ENCODE peak calls at places on chromosomes 2 and 18, in nine cellular contexts. I is GM06990, K is kidney, Q is MM.1S, G is left ventricle myocardium inferior, S is H1, Z is spleen, J is sigmoid colon, L is dorsolateral prefrontal cortex. C is an unnamed sample.

GRCh38 chr2:159506764-159507406 is 109.5 kb downstream of the BAZ2B start:
- DNase-seq in G (no peak), K (no peak), Q (peak), S (no peak), I (no peak), Z (no peak), J (no peak), L (no peak), C (peak)

GRCh38 chr18:9535430-9535972 is 60.2 kb downstream of the RALBP1 start:
- DNase-seq in Q (no peak), L (peak), Z (no peak), K (peak), S (no peak), I (no peak), G (no peak), J (no peak), C (peak)

GRCh38 chr2:112916625-112917024 is 5.7 kb downstream of the IL37 start:
- DNase-seq in S (no peak), J (no peak), Q (no peak), I (no peak), Z (no peak), K (no peak), L (no peak), G (no peak), C (no peak)

GRCh38 chr2:2219984-2220383 is 111.1 kb downstream of the MYT1L start:
- DNase-seq in Q (no peak), J (no peak), Z (no peak), L (no peak), S (no peak), I (no peak), K (no peak), G (no peak), C (no peak)

GRCh38 chr2:8634466-8635172 is 47.2 kb upstream of the ID2 start:
- DNase-seq in L (no peak), Q (no peak), K (peak), I (no peak), Z (peak), G (no peak), S (no peak), J (no peak), C (no peak)

GRCh38 chr2:238105506-238106338 is 5.6 kb downstream of the ESPNL start:
- DNase-seq in L (no peak), G (no peak), S (no peak), Q (no peak), J (no peak), Z (peak), I (peak), K (peak), C (no peak)

GRCh38 chr2:171858397-171858958 is 35.6 kb downstream of the SLC25A12 start:
- DNase-seq in G (no peak), Q (no peak), J (no peak), I (no peak), K (no peak), L (no peak), S (no peak), Z (no peak), C (no peak)

GRCh38 chr18:24922491-24922890 is 429.5 kb downstream of the ZNF521 start:
- DNase-seq in L (no peak), G (no peak), Q (peak), K (no peak), J (no peak), I (no peak), Z (no peak), S (no peak), C (no peak)

GRCh38 chr2:26772064-26773001 is 8.2 kb downstream of the SLC35F6 start:
- DNase-seq in Q (no peak), L (peak), K (peak), J (peak), Z (peak), G (peak), S (no peak), I (no peak), C (peak)

GRCh38 chr2:145067631-145068030 is 547.7 kb upstream of the ZEB2 start:
- DNase-seq in J (no peak), K (no peak), I (no peak), S (no peak), L (no peak), Q (no peak), Z (no peak), G (no peak), C (no peak)

GRCh38 chr2:5474716-5475115 is 217.5 kb upstream of the SOX11 start:
- DNase-seq in Q (no peak), Z (no peak), S (no peak), L (no peak), G (no peak), I (no peak), K (no peak), J (no peak), C (no peak)

GRCh38 chr2:19046986-19047780 is 311.2 kb downstream of the OSR1 start:
- DNase-seq in J (no peak), I (peak), S (no peak), G (no peak), L (no peak), Q (no peak), Z (no peak), K (no peak), C (no peak)

GRCh38 chr18:55753643-55754255 is 165.8 kb upstream of the TCF4 start:
- DNase-seq in I (no peak), L (no peak), G (no peak), Z (no peak), K (no peak), J (no peak), S (no peak), Q (no peak), C (no peak)

GRCh38 chr2:207156045-207156444 is 9.7 kb downstream of the KLF7 start:
- DNase-seq in J (no peak), Q (no peak), Z (no peak), I (no peak), L (no peak), K (no peak), S (no peak), G (no peak), C (no peak)

GRCh38 chr2:5111581-5111980 is 580.6 kb upstream of the SOX11 start:
- DNase-seq in I (no peak), S (no peak), Z (no peak), L (no peak), G (no peak), J (no peak), K (no peak), Q (no peak), C (no peak)

GRCh38 chr18:12686100-12686499 is 16.4 kb downstream of the CEP76 start:
- DNase-seq in Q (no peak), S (no peak), I (no peak), J (no peak), L (no peak), G (no peak), K (no peak), Z (no peak), C (no peak)

GRCh38 chr2:52658598-52658997 is 1109.0 kb upstream of the CHAC2 start:
- DNase-seq in G (no peak), Z (no peak), I (no peak), K (no peak), L (no peak), S (no peak), J (no peak), Q (no peak), C (no peak)

GRCh38 chr18:79816981-79817606 is 19.4 kb downstream of the KCNG2 start:
- DNase-seq in K (no peak), S (no peak), J (no peak), G (no peak), Z (no peak), L (no peak), Q (no peak), I (no peak), C (no peak)

GRCh38 chr2:70477473-70477872 is 76.2 kb downstream of the TGFA start:
- DNase-seq in Z (no peak), G (no peak), L (no peak), J (no peak), S (peak), I (no peak), K (no peak), Q (no peak), C (no peak)

GRCh38 chr2:69143726-69144360 is 130.9 kb downstream of the ANTXR1 start:
- DNase-seq in K (no peak), I (no peak), Z (no peak), G (no peak), J (no peak), S (no peak), Q (no peak), L (no peak), C (no peak)

GRCh38 chr2:9122367-9122766 is 84.2 kb upstream of the ASAP2 start:
- DNase-seq in S (no peak), J (peak), G (no peak), Q (no peak), K (no peak), L (no peak), I (no peak), Z (no peak), C (no peak)

GRCh38 chr18:13566941-13567762 is 159.2 kb downstream of the FAM210A start:
- DNase-seq in J (peak), G (peak), K (no peak), I (peak), Z (peak), S (no peak), Q (peak), L (peak), C (no peak)

GRCh38 chr2:10016802-10017258 is 26.5 kb upstream of the KLF11 start:
- DNase-seq in S (no peak), I (no peak), J (no peak), Q (no peak), G (no peak), K (peak), L (no peak), Z (peak), C (no peak)

GRCh38 chr2:226601881-226602280 is 197.7 kb downstream of the IRS1 start:
- DNase-seq in J (no peak), K (no peak), I (no peak), G (no peak), S (no peak), Z (no peak), Q (no peak), L (no peak), C (no peak)

GRCh38 chr2:119011162-119011909 is 69.3 kb downstream of the MARCO start:
- DNase-seq in G (peak), Z (no peak), K (peak), Q (peak), L (no peak), J (no peak), I (peak), S (peak), C (no peak)

GRCh38 chr2:227684258-227684657 is 17.7 kb downstream of the SCYGR5 start:
- DNase-seq in Z (no peak), S (no peak), K (no peak), Q (no peak), G (no peak), I (no peak), L (no peak), J (no peak), C (no peak)

GRCh38 chr2:224103603-224104002 is 64.5 kb upstream of the SERPINE2 start:
- DNase-seq in L (no peak), S (no peak), K (no peak), G (no peak), J (no peak), I (no peak), Z (no peak), Q (no peak), C (no peak)

GRCh38 chr2:150371066-150371812 is 116.2 kb downstream of the RND3 start:
- DNase-seq in Z (no peak), G (no peak), J (no peak), Q (no peak), L (no peak), I (no peak), S (no peak), K (no peak), C (no peak)

GRCh38 chr18:49764032-49764431 is 49.3 kb downstream of the ACAA2 start:
- DNase-seq in Q (no peak), I (no peak), L (no peak), S (no peak), K (no peak), G (no peak), J (no peak), Z (no peak), C (no peak)

GRCh38 chr2:105114551-105114950 is 76.7 kb downstream of the MRPS9 start:
- DNase-seq in L (no peak), K (no peak), Q (peak), Z (no peak), J (no peak), I (peak), G (no peak), S (no peak), C (peak)

DNA sequence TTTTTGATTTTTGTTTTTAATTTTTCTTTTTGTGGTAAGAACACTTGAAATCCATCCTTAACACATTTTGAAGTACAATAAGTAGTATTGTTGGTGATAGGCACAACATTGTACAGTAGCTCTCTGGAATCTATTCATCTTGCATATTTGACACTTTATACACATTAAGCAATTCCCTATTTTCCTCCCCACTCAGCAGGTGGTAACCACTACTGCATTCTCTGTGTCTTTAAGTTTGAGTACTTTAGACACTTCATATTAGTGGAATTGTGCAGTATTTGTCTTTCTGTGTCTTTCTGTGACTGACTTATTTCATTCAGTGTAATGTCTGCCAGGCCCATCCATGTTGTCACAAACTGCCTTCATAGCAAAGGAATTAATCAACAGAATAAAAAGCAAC is 471.7 kb upstream of the CDH20 start:
- DNase-seq in L (no peak), Q (no peak), J (no peak), I (no peak), G (no peak), K (no peak), S (no peak), Z (no peak), C (peak)
- H3K4me3 ChIP-seq in L (no peak), Q (no peak), J (no peak), I (no peak), G (no peak), K (no peak), S (no peak), Z (no peak), C (no peak)

GRCh38 chr2:215841175-215841816 is 172.1 kb downstream of the MREG start:
- DNase-seq in L (no peak), G (no peak), S (no peak), Q (peak), K (no peak), Z (peak), J (no peak), I (peak), C (no peak)

GRCh38 chr2:215836881-215837280 is 176.5 kb downstream of the MREG start:
- DNase-seq in Z (no peak), S (no peak), I (no peak), K (no peak), Q (no peak), J (no peak), G (no peak), L (no peak), C (no peak)

GRCh38 chr2:215843579-215843978 is 169.8 kb downstream of the MREG start:
- DNase-seq in I (no peak), G (no peak), Q (no peak), J (no peak), Z (no peak), K (no peak), L (no peak), S (no peak), C (peak)

GRCh38 chr2:215839309-215839708 is 174.0 kb downstream of the MREG start:
- DNase-seq in L (no peak), Z (peak), K (no peak), G (peak), I (no peak), S (no peak), J (no peak), Q (no peak), C (no peak)

GRCh38 chr2:215839816-215840215 is 173.5 kb downstream of the MREG start:
- DNase-seq in G (no peak), J (no peak), S (no peak), K (no peak), Z (peak), I (no peak), L (no peak), Q (no peak), C (no peak)
- TF ChIP-seq CTCF in G (no peak), J (no peak), S (peak), K (no peak), Z (no peak), I (no peak), L (no peak), Q (no peak), C (no peak)

GRCh38 chr2:46320141-46320567 is 22.9 kb downstream of the EPAS1 start:
- DNase-seq in S (no peak), G (no peak), Z (no peak), K (no peak), Q (no peak), I (no peak), L (no peak), J (no peak), C (no peak)
- H3K4me3 ChIP-seq in S (no peak), G (peak), Z (no peak), K (peak), Q (no peak), I (no peak), L (peak), J (peak), C (no peak)

DNA sequence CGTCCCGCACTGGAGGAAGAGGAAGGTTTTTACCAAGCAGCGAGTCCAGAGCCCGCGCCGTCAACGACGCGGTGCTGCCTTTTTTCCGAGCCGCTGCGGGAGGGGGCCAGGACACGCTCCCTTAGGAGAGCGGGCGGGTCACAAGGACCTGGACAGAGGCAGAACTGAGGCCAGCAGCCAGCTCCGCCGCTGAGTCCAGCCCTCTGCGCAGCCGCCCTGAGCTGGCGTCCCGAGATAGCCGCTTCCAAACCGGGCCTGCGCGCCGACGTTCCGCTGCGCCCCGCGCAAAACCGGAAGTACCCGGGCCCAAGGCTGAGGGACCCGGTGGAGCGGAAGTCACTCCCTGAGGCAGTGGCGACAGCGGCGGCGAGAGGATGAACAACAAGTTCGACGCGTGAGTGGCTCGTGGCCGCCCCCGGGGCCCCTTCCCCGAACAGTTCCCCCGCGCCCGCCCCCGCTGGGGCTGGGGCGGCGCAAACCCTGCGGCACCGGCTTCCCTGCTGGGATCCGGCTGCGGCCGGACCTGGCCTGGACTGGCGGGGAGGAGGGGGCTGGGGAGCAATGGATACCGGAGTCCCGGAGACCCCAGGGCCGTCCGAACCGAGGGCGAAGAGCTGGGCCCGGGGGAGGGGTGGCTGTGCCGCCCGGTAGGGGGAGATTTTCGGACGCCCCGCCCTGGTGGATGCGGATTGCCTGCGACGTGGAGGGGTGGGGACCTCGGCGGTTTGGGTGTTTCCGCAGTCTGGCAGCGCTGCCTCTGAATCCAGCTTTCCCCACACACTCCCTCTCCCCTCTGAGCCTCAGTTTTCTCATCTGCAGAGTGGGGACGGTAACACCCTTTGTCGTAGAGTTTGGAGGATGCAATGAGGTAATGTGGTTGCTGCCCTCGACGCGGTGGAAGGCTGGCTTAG is at the start of the genes EIF4E2 and TIGD1:
- DNase-seq in Z (peak), K (peak), L (peak), Q (peak), I (peak), S (peak), G (peak), J (peak), C (peak)
- TF ChIP-seq CTCF in Z (peak), K (peak), L (peak), Q (peak), I (peak), S (peak), G (peak), J (peak), C (peak)

GRCh38 chr18:2853926-2854664 is 7.3 kb downstream of the EMILIN2 start:
- DNase-seq in Z (no peak), G (no peak), K (no peak), Q (no peak), S (no peak), J (peak), I (no peak), L (no peak), C (no peak)

GRCh38 chr18:2854871-2855270 is 8.1 kb downstream of the EMILIN2 start:
- DNase-seq in I (no peak), Q (no peak), J (peak), L (no peak), G (no peak), S (no peak), Z (no peak), K (no peak), C (no peak)

GRCh38 chr18:2851771-2852170 is 5.0 kb downstream of the EMILIN2 start:
- DNase-seq in S (no peak), L (no peak), K (no peak), Q (no peak), J (no peak), I (no peak), G (no peak), Z (no peak), C (no peak)

GRCh38 chr18:2855560-2856350 is 8.9 kb downstream of the EMILIN2 start:
- DNase-seq in S (no peak), K (no peak), G (no peak), Q (no peak), L (no peak), I (no peak), Z (no peak), J (peak), C (no peak)

GRCh38 chr18:2853173-2853925 is 6.5 kb downstream of the EMILIN2 start:
- DNase-seq in Q (no peak), Z (no peak), S (no peak), K (no peak), J (peak), L (no peak), I (no peak), G (no peak), C (no peak)
- H3K4me3 ChIP-seq in Q (no peak), Z (no peak), S (no peak), K (no peak), J (no peak), L (no peak), I (no peak), G (no peak), C (no peak)

GRCh38 chr2:7127687-7128086 is 210.5 kb downstream of the RNF144A start:
- DNase-seq in G (no peak), K (no peak), I (no peak), Z (no peak), L (no peak), J (no peak), Q (no peak), S (no peak), C (no peak)

GRCh38 chr2:7133521-7133920 is 216.3 kb downstream of the RNF144A start:
- DNase-seq in I (no peak), Q (no peak), K (no peak), S (no peak), G (no peak), L (no peak), J (no peak), Z (no peak), C (no peak)
- TF ChIP-seq CTCF in I (peak), Q (no peak), K (no peak), S (no peak), G (no peak), L (no peak), J (no peak), Z (no peak), C (peak)

GRCh38 chr2:68103656-68104055 is 40.9 kb upstream of the C1D start:
- DNase-seq in K (no peak), J (no peak), S (no peak), I (no peak), L (no peak), Z (no peak), Q (no peak), G (no peak), C (no peak)
- H3K4me3 ChIP-seq in K (no peak), J (no peak), S (no peak), I (no peak), L (no peak), Z (no peak), Q (no peak), G (no peak), C (no peak)

C was measured in retinal pigment epithelial cell.